ENCODE peak calls at places on chromosomes 1 and 21, in ten cellular contexts. O is IMR-90, D is renal cortical epithelial cell, C is endothelial cell of umbilical vein, Z is amniotic stem cell, G is breast epithelium, V is osteocyte, A is T follicular helper cell, I is T-helper 9 cell, Y is left cardiac atrium. W is an unnamed sample.

GRCh38 chr1:182206628-182207239 is 145.2 kb upstream of the ZNF648 start:
- DNase-seq in O (no peak), C (no peak), I (no peak), Z (no peak), Y (peak), D (no peak), V (no peak), A (no peak), G (no peak), W (no peak)

GRCh38 chr1:22792396-22793171 is 81.9 kb downstream of the EPHB2 start:
- DNase-seq in D (peak), A (no peak), C (no peak), Y (no peak), I (no peak), G (no peak), O (no peak), Z (no peak), V (no peak), W (no peak)

GRCh38 chr1:101235241-101235695 is 1.6 kb upstream of the S1PR1 start:
- DNase-seq in I (no peak), O (no peak), Y (no peak), Z (no peak), D (peak), A (no peak), V (no peak), G (no peak), C (no peak), W (no peak)

GRCh38 chr1:65235867-65236805 is 73.2 kb upstream of the DNAJC6 start:
- DNase-seq in V (no peak), Z (no peak), C (peak), D (peak), O (peak), Y (no peak), I (no peak), G (no peak), A (no peak), W (peak)

GRCh38 chr1:170445096-170445495 is 86.9 kb upstream of the GORAB start:
- DNase-seq in O (peak), G (no peak), D (peak), V (no peak), Y (no peak), A (no peak), I (no peak), Z (no peak), C (no peak), W (no peak)

GRCh38 chr1:198374288-198374687 is 166.2 kb downstream of the ATP6V1G3 start:
- DNase-seq in V (no peak), Y (no peak), Z (no peak), A (no peak), I (no peak), C (no peak), O (no peak), D (no peak), G (no peak), W (no peak)

GRCh38 chr1:213829806-213830205 is 158.0 kb upstream of the PROX1 start:
- DNase-seq in V (no peak), I (no peak), D (no peak), O (no peak), Y (no peak), C (no peak), Z (no peak), G (no peak), A (no peak), W (no peak)

GRCh38 chr21:35720065-35720810 is 340.1 kb downstream of the SETD4 start:
- DNase-seq in C (no peak), Z (no peak), G (no peak), D (no peak), A (no peak), I (no peak), O (no peak), Y (no peak), V (no peak), W (no peak)

GRCh38 chr1:83673287-83673686 is 325.6 kb downstream of the TTLL7 start:
- DNase-seq in A (no peak), G (no peak), Y (no peak), V (no peak), I (no peak), C (no peak), O (no peak), D (no peak), Z (no peak), W (no peak)

GRCh38 chr1:80217377-80217986 is 1211.0 kb upstream of the ADGRL4 start:
- DNase-seq in C (peak), I (no peak), O (peak), Z (peak), G (no peak), A (no peak), V (no peak), D (peak), Y (no peak), W (peak)

GRCh38 chr1:116887212-116887611 is 22.5 kb upstream of the PTGFRN start:
- DNase-seq in V (no peak), Z (no peak), I (no peak), A (no peak), Y (no peak), O (no peak), D (no peak), G (no peak), C (no peak), W (no peak)